ENCODE peak calls at places on chromosomes 11 and 22, in seven cellular contexts. O, X, J, D, Q, Y and H are unnamed samples.

GRCh38 chr11:86914836-86915519 is 40.2 kb downstream of the FZD4 start:
- DNase-seq in D (no peak), X (no peak), Q (no peak), J (no peak), Y (no peak), O (no peak), H (no peak)

GRCh38 chr11:6638437-6638836 is 17.2 kb downstream of the DCHS1 start:
- DNase-seq in O (no peak), Q (no peak), D (no peak), J (no peak), X (no peak), Y (no peak), H (no peak)

GRCh38 chr11:122363306-122363705 is 247.3 kb upstream of the BLID start:
- DNase-seq in X (no peak), D (no peak), Q (no peak), O (no peak), Y (no peak), J (no peak), H (no peak)

GRCh38 chr11:110818032-110818687 is 105.9 kb upstream of the ARHGAP20 start:
- DNase-seq in J (peak), D (no peak), Q (no peak), Y (peak), O (peak), X (no peak), H (peak)

GRCh38 chr22:31501738-31502137 is 5.4 kb downstream of the SFI1 start:
- DNase-seq in Q (no peak), Y (no peak), D (no peak), X (no peak), O (no peak), J (no peak), H (no peak)

GRCh38 chr11:119691020-119691666 is 37.9 kb downstream of the NECTIN1 start:
- DNase-seq in O (no peak), J (no peak), Q (no peak), Y (no peak), D (no peak), X (no peak), H (no peak)

GRCh38 chr11:111949519-111950426 is 12.6 kb downstream of the DIXDC1 start:
- DNase-seq in Q (no peak), D (no peak), Y (no peak), J (no peak), X (no peak), O (no peak), H (no peak)

GRCh38 chr22:25068701-25069100 is 116.2 kb downstream of the KIAA1671 start:
- DNase-seq in D (no peak), Q (no peak), O (no peak), Y (no peak), X (no peak), J (no peak), H (no peak)

GRCh38 chr22:38967451-38968450 is 10.3 kb downstream of the APOBEC3A start:
- DNase-seq in J (no peak), Y (no peak), Q (no peak), X (peak), O (no peak), D (peak), H (no peak)

GRCh38 chr11:61092280-61092766 is 10.0 kb upstream of the CD5 start:
- DNase-seq in J (no peak), D (no peak), Y (no peak), Q (no peak), X (peak), O (no peak), H (no peak)

GRCh38 chr11:70694371-70694770 is 296.0 kb downstream of the CTTN start:
- DNase-seq in X (no peak), O (no peak), J (no peak), Q (no peak), D (no peak), Y (no peak), H (no peak)

GRCh38 chr11:61963016-61963281 is 4.5 kb downstream of the FTH1 start:
- DNase-seq in O (no peak), Q (no peak), Y (no peak), D (no peak), X (peak), J (no peak), H (no peak)

GRCh38 chr11:26319906-26320305 is 12.0 kb upstream of the ANO3 start:
- DNase-seq in O (no peak), Y (no peak), Q (peak), J (no peak), X (no peak), D (no peak), H (no peak)

GRCh38 chr22:36644333-36644757 is 59.2 kb downstream of the CACNG2 start:
- DNase-seq in Y (peak), D (peak), Q (peak), J (peak), O (peak), X (no peak), H (peak)

GRCh38 chr11:35045219-35045819 is 93.7 kb upstream of the CD44 start:
- DNase-seq in J (no peak), X (peak), O (no peak), Y (no peak), D (no peak), Q (no peak), H (no peak)

GRCh38 chr11:1877211-1878133 is 14.2 kb downstream of the PRR33 start:
- DNase-seq in Q (peak), X (peak), Y (peak), J (no peak), O (no peak), D (peak), H (peak)

GRCh38 chr22:37906364-37907008 is 389 bp downstream of the MICALL1 start:
- DNase-seq in Y (no peak), O (no peak), Q (no peak), D (peak), J (no peak), X (peak), H (no peak)

GRCh38 chr22:33577862-33578411 is 342.3 kb downstream of the LARGE1 start:
- DNase-seq in Y (no peak), J (no peak), X (no peak), O (peak), Q (no peak), D (no peak), H (no peak)

GRCh38 chr22:46806789-46807188 is 44.3 kb downstream of the TBC1D22A start:
- DNase-seq in X (no peak), D (no peak), Q (no peak), J (no peak), Y (no peak), O (no peak), H (no peak)

GRCh38 chr11:31974737-31975136 is 116.1 kb upstream of the RCN1 start:
- DNase-seq in J (peak), Q (peak), D (no peak), Y (peak), O (peak), X (no peak), H (peak)

GRCh38 chr11:64716471-64717267 is 6.3 kb downstream of the NRXN2 start:
- DNase-seq in D (no peak), Y (no peak), X (no peak), Q (no peak), J (no peak), O (no peak), H (no peak)

GRCh38 chr11:117189941-117190544 is 9.1 kb upstream of the TAGLN start:
- DNase-seq in O (no peak), Y (no peak), Q (no peak), X (peak), D (no peak), J (no peak), H (no peak)
- H3K27ac ChIP-seq in O (no peak), Y (no peak), Q (no peak), X (no peak), D (no peak), J (no peak), H (no peak)

GRCh38 chr22:27811778-27812177 is 10.2 kb upstream of the MN1 start:
- DNase-seq in D (no peak), Y (no peak), Q (no peak), J (no peak), X (no peak), O (no peak), H (no peak)

GRCh38 chr22:27809226-27809625 is 7.7 kb upstream of the MN1 start:
- DNase-seq in Q (no peak), X (no peak), Y (no peak), D (no peak), J (no peak), O (no peak), H (no peak)

GRCh38 chr22:27808730-27809129 is 7.2 kb upstream of the MN1 start:
- DNase-seq in Q (no peak), Y (no peak), J (no peak), D (no peak), O (no peak), X (no peak), H (no peak)

GRCh38 chr22:27809700-27810365 is 8.3 kb upstream of the MN1 start:
- DNase-seq in Q (no peak), X (no peak), Y (no peak), J (no peak), O (no peak), D (no peak), H (no peak)

DNA sequence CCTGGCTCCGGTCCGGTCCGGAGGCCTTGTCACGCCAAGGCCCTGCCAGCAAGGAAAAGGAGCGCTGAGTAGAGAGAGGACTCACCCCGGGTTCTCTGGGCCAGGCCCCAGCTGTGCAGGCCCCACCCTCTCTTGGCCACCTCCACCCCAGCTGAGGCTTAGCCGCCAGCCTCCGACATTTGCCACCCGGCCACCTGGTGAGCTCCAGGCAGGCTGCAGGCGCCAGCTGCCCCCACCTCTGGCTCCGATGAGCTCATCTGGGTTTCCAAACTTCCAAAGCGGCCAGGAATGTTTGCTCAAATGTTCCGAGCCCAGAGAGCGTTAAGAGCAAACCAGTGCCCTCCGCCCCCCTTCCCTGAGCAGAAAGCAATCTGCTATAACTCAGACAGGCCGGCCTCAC is 9.0 kb upstream of the MN1 start:
- DNase-seq in D (peak), O (peak), X (peak), Q (no peak), J (no peak), Y (peak), H (no peak)
- TF ChIP-seq CTCF in D (no peak), O (no peak), X (no peak), Q (no peak), J (no peak), Y (no peak), H (no peak)

GRCh38 chr22:20118572-20119020 is 1.6 kb upstream of the TRMT2A start:
- DNase-seq in J (no peak), D (no peak), Y (no peak), O (no peak), X (no peak), Q (no peak), H (no peak)
- H3K27ac ChIP-seq in J (peak), D (peak), Y (no peak), O (peak), X (no peak), Q (peak), H (peak)

DNA sequence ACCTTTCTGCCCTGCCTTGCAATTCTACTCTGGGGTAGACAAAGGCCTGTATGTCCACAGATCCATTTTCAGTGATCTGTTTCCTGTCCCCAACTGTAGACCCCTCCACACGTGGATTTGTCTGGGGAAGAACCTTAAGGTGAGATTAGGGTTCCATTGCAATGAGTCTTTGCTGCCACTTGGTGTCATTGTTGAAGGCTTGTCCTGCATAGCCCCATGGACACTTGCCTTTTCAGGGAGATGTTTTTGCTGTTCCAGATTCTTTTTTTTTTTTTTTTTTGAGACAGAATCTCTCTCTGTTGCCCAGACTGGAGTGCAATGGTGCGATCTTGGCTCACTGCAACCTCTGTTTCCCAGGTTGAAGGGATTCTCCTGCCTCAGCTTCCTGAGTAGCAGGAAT is 21.8 kb downstream of the SERPING1 start:
- DNase-seq in Y (no peak), D (no peak), X (no peak), J (peak), Q (no peak), O (no peak), H (no peak)
- TF ChIP-seq CTCF in Y (peak), D (no peak), X (no peak), J (peak), Q (peak), O (no peak), H (peak)

DNA sequence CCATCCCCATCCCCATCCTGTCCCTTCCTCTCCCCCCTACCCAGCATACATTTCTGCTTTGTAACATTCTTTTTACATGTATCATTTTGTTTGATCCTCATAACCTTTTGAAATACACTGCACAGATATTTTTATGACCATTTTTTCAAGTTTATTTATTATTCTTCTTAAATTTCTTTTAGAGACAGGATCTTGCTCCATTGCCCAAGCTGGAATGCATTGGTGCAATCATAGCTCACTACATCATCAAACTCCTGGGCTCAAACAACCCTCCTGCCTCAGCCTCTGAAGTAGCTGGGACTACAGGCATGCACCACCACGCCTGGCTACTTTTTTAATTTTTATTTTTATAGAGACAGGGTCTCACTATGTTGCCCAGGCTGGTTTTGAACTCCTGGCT is 99.4 kb upstream of the AKIP1 start:
- DNase-seq in O (no peak), Y (no peak), D (no peak), Q (no peak), X (no peak), J (no peak), H (no peak)
- H3K27ac ChIP-seq in O (peak), Y (no peak), D (peak), Q (no peak), X (peak), J (no peak), H (peak)

GRCh38 chr11:101292661-101293240 is 163.1 kb upstream of the PGR start:
- DNase-seq in O (no peak), J (no peak), Q (no peak), X (no peak), Y (no peak), D (no peak), H (no peak)

GRCh38 chr11:101288392-101288791 is 158.8 kb upstream of the PGR start:
- DNase-seq in O (no peak), J (no peak), D (no peak), Y (no peak), X (no peak), Q (no peak), H (no peak)
- TF ChIP-seq CTCF in O (no peak), J (peak), D (no peak), Y (no peak), X (no peak), Q (no peak), H (no peak)